ENCODE peak calls at places on chromosome 12, in four cellular contexts. E is HepG2, P is K562, G is GM12878. W is an unnamed sample.

GRCh38 chr12:94977766-94978468 is 25.6 kb downstream of the NDUFA12 start:
- DNase-seq in E (no peak), P (peak; percentile 19), G (no peak), W (no peak)

GRCh38 chr12:125403145-125403789 is 338.0 kb downstream of the AACS start:
- DNase-seq in E (peak; percentile 34), P (peak; percentile 58), G (no peak), W (peak; percentile 71)

GRCh38 chr12:117564885-117565284 is 203.5 kb upstream of the NOS1 start:
- DNase-seq in E (no peak), P (no peak), G (no peak), W (no peak)

GRCh38 chr12:81520064-81520945 is 238.8 kb downstream of the PPFIA2 start:
- DNase-seq in E (peak; percentile 0), P (no peak), G (no peak), W (no peak)

GRCh38 chr12:95582230-95583058 is 31.2 kb upstream of the USP44 start:
- DNase-seq in E (peak; percentile 37), P (peak; percentile 11), G (no peak), W (no peak)

GRCh38 chr12:47986266-47986610 is 18.0 kb downstream of the COL2A1 start:
- DNase-seq in E (no peak), P (no peak), G (no peak), W (no peak)

GRCh38 chr12:113997365-113997764 is 31.2 kb upstream of the RBM19 start:
- DNase-seq in E (no peak), P (no peak), G (peak; percentile 15), W (no peak)

GRCh38 chr12:570237-570925 is 92.9 kb downstream of the NINJ2 start:
- DNase-seq in E (peak; percentile 77), P (peak; percentile 62), G (no peak), W (peak; percentile 66)

GRCh38 chr12:50006754-50007442 is 18.4 kb downstream of the RACGAP1 start:
- DNase-seq in E (no peak), P (no peak), G (no peak), W (no peak)

GRCh38 chr12:15963271-15963670 is 52.1 kb downstream of the DERA start:
- DNase-seq in E (no peak), P (no peak), G (no peak), W (no peak)

GRCh38 chr12:105570944-105571343 is 240.5 kb downstream of the C12orf75 start:
- DNase-seq in E (no peak), P (no peak), G (no peak), W (no peak)

GRCh38 chr12:110931315-110931728 is 10.9 kb upstream of the MYL2 start:
- DNase-seq in E (no peak), P (no peak), G (no peak), W (no peak)

GRCh38 chr12:12003609-12004008 is 67.1 kb upstream of the BCL2L14 start:
- DNase-seq in E (no peak), P (no peak), G (no peak), W (no peak)

GRCh38 chr12:76013603-76014002 is 18.0 kb downstream of the PHLDA1 start:
- DNase-seq in E (no peak), P (no peak), G (no peak), W (no peak)
- TF ChIP-seq NR2C2 in E (no peak), P (no peak), G (no peak), W (no peak)

DNA sequence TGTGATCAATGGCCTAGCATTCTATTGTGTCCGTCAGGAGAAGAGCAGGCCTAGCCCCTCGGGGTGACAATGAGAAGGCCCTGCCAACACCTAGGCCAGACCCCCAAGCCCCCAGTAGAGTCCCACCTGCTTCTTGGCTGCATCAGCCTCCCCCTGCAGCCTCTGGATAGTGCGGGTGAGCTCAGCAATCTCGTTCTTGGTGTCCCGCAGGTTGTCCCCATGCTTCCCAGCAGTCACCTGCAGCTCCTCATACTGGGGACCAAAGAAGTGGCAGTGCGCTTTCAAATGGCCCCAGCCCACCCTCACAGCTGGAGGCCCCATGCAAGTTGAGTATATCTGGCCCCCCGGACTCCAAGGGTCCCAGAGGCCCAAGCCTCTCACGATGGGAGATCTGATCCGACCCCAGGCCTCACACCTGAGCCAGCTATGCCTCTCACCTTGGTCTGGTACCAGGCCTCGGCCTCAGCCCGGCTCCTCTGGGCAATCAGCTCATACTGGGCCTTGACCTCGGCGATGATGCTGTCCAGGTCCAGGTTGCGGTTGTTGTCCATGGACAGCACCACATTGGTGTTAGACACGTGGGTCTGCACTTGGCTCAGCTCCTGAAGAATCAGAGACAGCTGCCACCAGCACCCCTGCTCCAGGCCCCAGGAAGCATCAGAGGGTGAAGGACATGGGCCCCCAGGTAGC is 10.0 kb upstream of the KRT4 start:
- DNase-seq in E (no peak), P (no peak), G (no peak), W (no peak)
- TF ChIP-seq NR2C2 in E (no peak), P (no peak), G (no peak), W (no peak)

DNA sequence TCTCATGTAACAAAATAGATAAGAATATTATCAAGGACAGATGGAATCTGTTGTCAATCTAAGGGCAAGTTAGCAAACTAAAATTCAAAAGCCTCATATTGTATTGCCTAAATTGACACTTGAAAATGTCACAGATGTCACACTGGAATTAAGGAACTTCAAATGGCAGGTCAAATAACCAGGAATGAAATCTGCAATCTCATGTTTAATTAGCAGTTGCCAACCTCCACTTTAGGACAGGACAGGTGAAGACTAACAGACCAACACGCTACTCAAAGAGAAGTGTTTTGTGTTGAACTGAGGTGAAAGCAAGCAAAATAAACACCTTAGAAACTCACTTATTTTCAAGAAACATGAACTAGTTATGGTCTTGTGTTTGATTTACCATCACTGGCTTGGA is 11.1 kb downstream of the KIF21A start:
- DNase-seq in E (no peak), P (no peak), G (no peak), W (no peak)
- TF ChIP-seq NR2C2 in E (no peak), P (no peak), G (no peak), W (no peak)

GRCh38 chr12:1776139-1776975 is 44.0 kb upstream of the LRTM2 start:
- DNase-seq in E (no peak), P (no peak), G (no peak), W (no peak)
- TF ChIP-seq NR2C2 in E (no peak), P (no peak), G (no peak), W (no peak)

GRCh38 chr12:24554612-24555300 is 394.1 kb downstream of the BCAT1 start:
- DNase-seq in E (no peak), P (no peak), G (no peak), W (no peak)
- TF ChIP-seq NR2C2 in E (no peak), P (no peak), G (no peak), W (no peak)

W was measured in WTC11.